ENCODE peak calls at places on chromosomes 11 and 22, in four cellular contexts. P is A549, H is WTC11, Z is K562. W is an unnamed sample.

GRCh38 chr22:49480896-49481650 is 346.6 kb downstream of the BRD1 start:
- DNase-seq in P (no peak), H (no peak), Z (peak; percentile 31), W (no peak)

GRCh38 chr11:64004590-64004984 is 18.3 kb downstream of the OTUB1 start:
- DNase-seq in H (no peak), P (no peak), Z (no peak), W (no peak)

GRCh38 chr11:16860632-16861031 is 122.2 kb downstream of the C11orf58 start:
- DNase-seq in H (no peak), Z (peak; percentile 49), P (no peak), W (no peak)

GRCh38 chr22:45868586-45869443 is 108.1 kb downstream of the WNT7B start:
- DNase-seq in P (no peak), Z (no peak), H (no peak), W (no peak)

GRCh38 chr11:75465701-75466531 is 32.9 kb upstream of the KLHL35 start:
- DNase-seq in Z (no peak), P (no peak), H (no peak), W (no peak)

GRCh38 chr22:20580611-20581502 is 73.4 kb downstream of the MED15 start:
- DNase-seq in H (no peak), P (no peak), Z (no peak), W (no peak)

GRCh38 chr22:17780741-17781318 is 6.6 kb upstream of the BID start:
- DNase-seq in P (no peak), Z (no peak), H (no peak), W (no peak)

GRCh38 chr11:7665473-7666291 is 7.6 kb downstream of the CYB5R2 start:
- DNase-seq in Z (peak; percentile 89), P (peak; percentile 92), H (peak; percentile 89), W (peak; percentile 65)

GRCh38 chr11:19769820-19770219 is 57.2 kb downstream of the NAV2 start:
- DNase-seq in P (no peak), Z (no peak), H (no peak), W (no peak)

GRCh38 chr11:24321229-24321628 is 175.6 kb upstream of the LUZP2 start:
- DNase-seq in H (no peak), Z (no peak), P (no peak), W (no peak)

GRCh38 chr22:19865141-19865829 is 10.6 kb upstream of the GNB1L start:
- DNase-seq in H (no peak), P (no peak), Z (no peak), W (no peak)

GRCh38 chr11:102757823-102758549 is 22.4 kb downstream of the MMP10 start:
- DNase-seq in P (no peak), Z (no peak), H (no peak), W (no peak)
- TF ChIP-seq NR3C1 in P (no peak), Z (no peak), H (no peak), W (no peak)

GRCh38 chr11:126080206-126080941 is 17.7 kb upstream of the CDON start:
- DNase-seq in P (peak; percentile 22), H (no peak), Z (no peak), W (no peak)

GRCh38 chr11:126084608-126084912 is 21.9 kb upstream of the CDON start:
- DNase-seq in Z (no peak), H (no peak), P (no peak), W (no peak)

GRCh38 chr11:126081915-126082250 is 19.2 kb upstream of the CDON start:
- DNase-seq in P (no peak), H (no peak), Z (no peak), W (no peak)

GRCh38 chr11:126083829-126084607 is 21.4 kb upstream of the CDON start:
- DNase-seq in H (no peak), P (no peak), Z (no peak), W (no peak)

GRCh38 chr11:126082251-126083109 is 19.8 kb upstream of the CDON start:
- DNase-seq in P (no peak), Z (no peak), H (peak; percentile 36), W (no peak)
- TF ChIP-seq NR3C1 in P (no peak), Z (no peak), H (no peak), W (no peak)

GRCh38 chr11:69919659-69920499 is 100.7 kb upstream of the FGF3 start:
- DNase-seq in P (no peak), Z (no peak), H (peak; percentile 5), W (no peak)

GRCh38 chr11:69917529-69917928 is 98.3 kb upstream of the FGF3 start:
- DNase-seq in H (no peak), P (no peak), Z (no peak), W (no peak)

GRCh38 chr11:69916806-69917387 is 97.7 kb upstream of the FGF3 start:
- DNase-seq in H (peak; percentile 2), P (no peak), Z (no peak), W (no peak)

GRCh38 chr11:69918938-69919650 is 99.9 kb upstream of the FGF3 start:
- DNase-seq in Z (peak; percentile 87), P (peak; percentile 65), H (peak; percentile 93), W (peak; percentile 50)

DNA sequence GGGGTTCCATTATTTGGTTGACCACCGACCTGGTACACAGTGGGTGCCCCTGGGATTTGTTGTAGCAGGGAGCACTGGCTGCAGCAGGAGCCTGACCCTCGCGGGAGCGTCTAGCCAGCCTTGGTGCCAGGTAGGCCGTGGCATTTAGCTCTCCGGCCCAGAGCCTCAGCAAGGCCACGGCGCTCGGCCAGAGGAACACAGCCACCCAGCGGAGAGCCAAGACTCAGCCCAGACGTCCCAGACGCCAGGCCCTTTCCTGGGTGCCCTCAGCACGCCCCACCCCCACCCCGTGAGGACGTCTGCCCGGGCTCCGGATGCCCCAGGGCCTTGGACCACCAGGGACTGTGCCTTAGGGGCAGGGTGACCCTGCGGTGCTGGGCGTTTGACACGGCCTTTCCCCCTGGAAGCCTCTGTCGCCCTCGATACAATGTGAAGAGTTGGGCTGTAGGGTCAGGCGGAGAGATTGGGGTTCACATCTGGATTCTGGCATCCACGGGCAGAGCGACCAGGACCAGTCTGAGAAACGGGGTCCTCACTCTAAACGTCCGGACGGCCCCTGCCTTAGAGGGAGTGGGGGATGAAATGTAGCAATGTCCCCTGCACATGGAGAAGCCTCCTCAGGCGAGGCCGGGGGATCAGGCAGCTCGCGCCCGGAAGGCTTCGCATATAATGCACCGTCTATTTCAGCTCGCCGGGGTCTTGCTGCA is 99.2 kb upstream of the FGF3 start:
- DNase-seq in Z (no peak), H (peak; percentile 10), P (no peak), W (no peak)
- TF ChIP-seq NR3C1 in Z (no peak), H (no peak), P (no peak), W (no peak)

GRCh38 chr11:2260491-2261364 is 9.7 kb downstream of the ASCL2 start:
- DNase-seq in Z (no peak), H (no peak), P (no peak), W (no peak)
- TF ChIP-seq NR3C1 in Z (no peak), H (no peak), P (no peak), W (no peak)

GRCh38 chr22:21761086-21761485 is 25.5 kb upstream of the YPEL1 start:
- DNase-seq in Z (no peak), P (no peak), H (no peak), W (no peak)
- TF ChIP-seq NR3C1 in Z (no peak), P (no peak), H (no peak), W (no peak)

DNA sequence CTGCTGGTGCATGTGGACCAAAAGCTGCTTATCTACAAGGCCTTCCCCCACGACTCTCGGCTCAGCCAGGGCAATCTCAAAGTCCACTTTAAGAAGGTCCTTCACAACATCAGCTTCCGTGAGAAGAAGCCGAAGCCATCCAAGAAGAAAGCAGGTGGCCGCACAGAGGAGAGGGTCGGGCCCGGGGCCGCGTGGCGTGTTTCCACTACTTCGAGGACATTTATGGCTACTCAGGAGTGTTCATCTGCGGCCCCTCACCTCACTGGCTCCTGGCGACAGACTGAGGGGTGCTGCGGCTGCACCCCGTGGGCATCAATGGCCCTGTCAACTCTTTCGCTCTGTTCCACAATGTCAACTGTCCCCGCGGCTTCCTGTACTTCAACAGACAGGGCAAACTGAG is 16.2 kb upstream of the SLC5A4 start:
- DNase-seq in H (no peak), P (no peak), Z (no peak), W (no peak)
- TF ChIP-seq NR3C1 in H (no peak), P (no peak), Z (no peak), W (no peak)

W was measured in HepG2.